ENCODE peak calls at places on chromosomes 4 and X, in seven cellular contexts. One of them, this sample, is unnamed.

GRCh38 chr4:107721436-107722090 is 1.5 kb upstream of the PAPSS1 start:
- DNase-seq in DMS153: no peak
- DNase-seq in Calu3: no peak
- DNase-seq in kidney tubule cell: no peak
- DNase-seq in neural crest cell: no peak
- DNase-seq in spleen: peak
- DNase-seq in iris pigment epithelial cell: no peak
- DNase-seq in this sample: no peak

GRCh38 chr4:73609688-73610087 is 10.5 kb downstream of the RASSF6 start:
- DNase-seq in DMS153: no peak
- DNase-seq in Calu3: no peak
- DNase-seq in kidney tubule cell: peak
- DNase-seq in neural crest cell: no peak
- DNase-seq in spleen: no peak
- DNase-seq in iris pigment epithelial cell: peak
- DNase-seq in this sample: no peak

GRCh38 chr4:68359508-68359907 is 9.6 kb upstream of the YTHDC1 start:
- DNase-seq in DMS153: no peak
- DNase-seq in Calu3: no peak
- DNase-seq in kidney tubule cell: peak
- DNase-seq in neural crest cell: no peak
- DNase-seq in spleen: no peak
- DNase-seq in iris pigment epithelial cell: no peak
- DNase-seq in this sample: no peak

GRCh38 chrX:100868273-100868672 is 5.9 kb downstream of the NOX1 start:
- DNase-seq in DMS153: no peak
- DNase-seq in Calu3: no peak
- DNase-seq in kidney tubule cell: no peak
- DNase-seq in neural crest cell: no peak
- DNase-seq in spleen: no peak
- DNase-seq in iris pigment epithelial cell: no peak
- DNase-seq in this sample: no peak

GRCh38 chr4:61638600-61638999 is 438.5 kb downstream of the ADGRL3 start:
- DNase-seq in DMS153: no peak
- DNase-seq in Calu3: no peak
- DNase-seq in kidney tubule cell: no peak
- DNase-seq in neural crest cell: no peak
- DNase-seq in spleen: no peak
- DNase-seq in iris pigment epithelial cell: peak
- DNase-seq in this sample: no peak

GRCh38 chr4:153679476-153679875 is 4.6 kb upstream of the TLR2 start:
- DNase-seq in DMS153: no peak
- DNase-seq in Calu3: no peak
- DNase-seq in kidney tubule cell: no peak
- DNase-seq in neural crest cell: no peak
- DNase-seq in spleen: peak
- DNase-seq in iris pigment epithelial cell: no peak
- DNase-seq in this sample: no peak

GRCh38 chr4:123304151-123305021 is 92.2 kb upstream of the SPRY1 start:
- DNase-seq in DMS153: no peak
- DNase-seq in Calu3: no peak
- DNase-seq in kidney tubule cell: no peak
- DNase-seq in neural crest cell: peak
- DNase-seq in spleen: no peak
- DNase-seq in iris pigment epithelial cell: no peak
- DNase-seq in this sample: no peak

GRCh38 chr4:101081695-101082369 is 265.5 kb downstream of the PPP3CA start:
- DNase-seq in DMS153: no peak
- DNase-seq in Calu3: no peak
- DNase-seq in kidney tubule cell: peak
- DNase-seq in neural crest cell: no peak
- DNase-seq in spleen: no peak
- DNase-seq in iris pigment epithelial cell: no peak
- DNase-seq in this sample: no peak

GRCh38 chr4:25223770-25224375 is 10.0 kb upstream of the PI4K2B start:
- DNase-seq in DMS153: no peak
- DNase-seq in Calu3: peak
- DNase-seq in kidney tubule cell: peak
- DNase-seq in neural crest cell: peak
- DNase-seq in spleen: no peak
- DNase-seq in iris pigment epithelial cell: peak
- DNase-seq in this sample: no peak

GRCh38 chr4:27524224-27524623 is 663.6 kb downstream of the STIM2 start:
- DNase-seq in DMS153: no peak
- DNase-seq in Calu3: no peak
- DNase-seq in kidney tubule cell: no peak
- DNase-seq in neural crest cell: no peak
- DNase-seq in spleen: no peak
- DNase-seq in iris pigment epithelial cell: no peak
- DNase-seq in this sample: no peak

GRCh38 chr4:22466582-22466981 is 49.3 kb downstream of the ADGRA3 start:
- DNase-seq in DMS153: no peak
- DNase-seq in Calu3: no peak
- DNase-seq in kidney tubule cell: no peak
- DNase-seq in neural crest cell: no peak
- DNase-seq in spleen: no peak
- DNase-seq in iris pigment epithelial cell: no peak
- DNase-seq in this sample: no peak